ENCODE peak calls at places on chromosomes 16 and 17, in eight cellular contexts. V, S, M, X, P, D, Z and U are unnamed samples.

GRCh38 chr17:66733759-66734158 is 101.2 kb upstream of the CACNG5 start:
- DNase-seq in V (no peak), S (no peak), M (no peak), X (no peak), P (no peak), D (no peak), Z (no peak), U (no peak)

GRCh38 chr17:43983515-43984411 is 20.7 kb upstream of the NAGS start:
- DNase-seq in V (no peak), S (no peak), M (no peak), X (no peak), P (peak), D (no peak), Z (no peak), U (no peak)

GRCh38 chr17:8820311-8821010 is 21.3 kb upstream of the MFSD6L start:
- DNase-seq in V (peak), S (no peak), M (no peak), X (no peak), P (peak), D (no peak), Z (no peak), U (no peak)

GRCh38 chr16:6081320-6081976 is 983.9 kb upstream of the EEF2KMT start:
- DNase-seq in V (peak), S (no peak), M (no peak), X (peak), P (peak), D (peak), Z (no peak), U (no peak)

GRCh38 chr17:43790311-43790940 is 10.2 kb downstream of the CFAP97D1 start:
- DNase-seq in V (no peak), S (no peak), M (no peak), X (no peak), P (no peak), D (no peak), Z (no peak), U (no peak)

GRCh38 chr17:67208232-67208631 is 36.8 kb downstream of the HELZ start:
- DNase-seq in V (peak), S (no peak), M (no peak), X (no peak), P (no peak), D (no peak), Z (no peak), U (no peak)

GRCh38 chr17:60959696-60960095 is 282.0 kb downstream of the BCAS3 start:
- DNase-seq in V (no peak), S (no peak), M (no peak), X (no peak), P (no peak), D (no peak), Z (no peak), U (no peak)

GRCh38 chr17:78925234-78925633 is at the start of gene TIMP2:
- DNase-seq in V (peak), S (peak), M (peak), X (peak), P (peak), D (peak), Z (peak), U (peak)

GRCh38 chr17:63450551-63450950 is 4.4 kb upstream of the CYB561 start:
- DNase-seq in V (peak), S (no peak), M (no peak), X (no peak), P (no peak), D (no peak), Z (no peak), U (no peak)

GRCh38 chr17:77450742-77451270 is 310.0 kb downstream of the SEC14L1 start:
- DNase-seq in V (no peak), S (no peak), M (no peak), X (no peak), P (no peak), D (no peak), Z (no peak), U (no peak)

GRCh38 chr17:2337811-2338657 is 733 bp downstream of the SGSM2 start:
- DNase-seq in V (peak), S (no peak), M (no peak), X (peak), P (peak), D (peak), Z (peak), U (peak)

GRCh38 chr16:55052335-55053070 is 121.8 kb downstream of the IRX5 start:
- DNase-seq in V (no peak), S (no peak), M (no peak), X (no peak), P (no peak), D (no peak), Z (no peak), U (no peak)

GRCh38 chr17:45409659-45410076 is 23.0 kb downstream of the ARHGAP27 start:
- DNase-seq in V (no peak), S (no peak), M (no peak), X (no peak), P (no peak), D (no peak), Z (no peak), U (no peak)

GRCh38 chr17:32355649-32356377 is 5.9 kb downstream of the ZNF207 start:
- DNase-seq in V (peak), S (no peak), M (no peak), X (no peak), P (no peak), D (no peak), Z (no peak), U (no peak)

GRCh38 chr17:57050303-57050702 is 34.7 kb upstream of the AKAP1 start:
- DNase-seq in V (no peak), S (no peak), M (no peak), X (no peak), P (no peak), D (no peak), Z (no peak), U (no peak)

GRCh38 chr16:28821874-28822519 is 802 bp upstream of the ATXN2L start:
- DNase-seq in V (no peak), S (no peak), M (no peak), X (no peak), P (no peak), D (peak), Z (no peak), U (peak)

GRCh38 chr17:77356109-77356689 is 215.4 kb downstream of the SEC14L1 start:
- DNase-seq in V (no peak), S (no peak), M (peak), X (no peak), P (peak), D (no peak), Z (no peak), U (peak)

GRCh38 chr17:56987283-56987834 is 9.4 kb downstream of the SCPEP1 start:
- DNase-seq in V (no peak), S (no peak), M (no peak), X (no peak), P (no peak), D (no peak), Z (no peak), U (no peak)

GRCh38 chr16:62391940-62392339 is 355.7 kb upstream of the CDH8 start:
- DNase-seq in V (no peak), S (no peak), M (no peak), X (no peak), P (no peak), D (no peak), Z (no peak), U (no peak)

GRCh38 chr16:88969361-88969831 is 7.6 kb downstream of the CBFA2T3 start:
- DNase-seq in V (no peak), S (no peak), M (no peak), X (no peak), P (no peak), D (no peak), Z (no peak), U (peak)

GRCh38 chr16:66618588-66618987 is 14.1 kb downstream of the CMTM3 start:
- DNase-seq in V (peak), S (peak), M (no peak), X (peak), P (no peak), D (no peak), Z (no peak), U (no peak)

GRCh38 chr17:73822371-73822770 is 178.1 kb upstream of the SDK2 start:
- DNase-seq in V (no peak), S (no peak), M (no peak), X (no peak), P (no peak), D (no peak), Z (no peak), U (no peak)

GRCh38 chr17:2921443-2921842 is 125.2 kb downstream of the RAP1GAP2 start:
- DNase-seq in V (no peak), S (no peak), M (no peak), X (no peak), P (no peak), D (no peak), Z (no peak), U (no peak)

GRCh38 chr17:50805486-50805885 is 29.9 kb upstream of the WFIKKN2 start:
- DNase-seq in V (no peak), S (no peak), M (no peak), X (no peak), P (no peak), D (no peak), Z (no peak), U (no peak)

GRCh38 chr17:71496552-71496951 is 624.3 kb upstream of the SOX9 start:
- DNase-seq in V (peak), S (no peak), M (no peak), X (no peak), P (no peak), D (no peak), Z (no peak), U (no peak)

GRCh38 chr16:88320947-88321634 is 61.7 kb upstream of the ZNF469 start:
- DNase-seq in V (no peak), S (no peak), M (no peak), X (no peak), P (no peak), D (peak), Z (no peak), U (no peak)

GRCh38 chr17:81519284-81520020 is 6.9 kb upstream of the ACTG1 start:
- DNase-seq in V (no peak), S (no peak), M (no peak), X (no peak), P (peak), D (no peak), Z (peak), U (peak)
- TF ChIP-seq CTCF in V (peak), S (peak), M (peak), X (peak), P (peak), D (no peak), Z (peak), U (peak)

GRCh38 chr16:1763521-1764511 is 7.5 kb downstream of the NME3 start:
- DNase-seq in V (peak), S (no peak), M (no peak), X (peak), P (no peak), D (no peak), Z (no peak), U (no peak)
- TF ChIP-seq CTCF in V (peak), S (peak), M (peak), X (peak), P (peak), D (no peak), Z (no peak), U (no peak)

GRCh38 chr16:27224271-27224737 is 21.0 kb downstream of the KDM8 start:
- DNase-seq in V (no peak), S (no peak), M (no peak), X (no peak), P (no peak), D (no peak), Z (no peak), U (no peak)

GRCh38 chr16:27221576-27222498 is 18.5 kb downstream of the KDM8 start:
- DNase-seq in V (peak), S (peak), M (no peak), X (no peak), P (no peak), D (no peak), Z (no peak), U (no peak)

GRCh38 chr16:27222499-27223225 is 19.3 kb downstream of the KDM8 start:
- DNase-seq in V (peak), S (peak), M (no peak), X (peak), P (no peak), D (no peak), Z (no peak), U (no peak)

GRCh38 chr16:27223701-27224100 is 20.4 kb downstream of the KDM8 start:
- DNase-seq in V (no peak), S (no peak), M (no peak), X (no peak), P (no peak), D (no peak), Z (no peak), U (no peak)

GRCh38 chr16:27223226-27223610 is 19.9 kb downstream of the KDM8 start:
- DNase-seq in V (no peak), S (no peak), M (no peak), X (no peak), P (no peak), D (no peak), Z (no peak), U (no peak)
- TF ChIP-seq CTCF in V (no peak), S (peak), M (no peak), X (no peak), P (no peak), D (no peak), Z (no peak), U (no peak)

GRCh38 chr16:24346734-24347133 is 90.6 kb downstream of the CACNG3 start:
- DNase-seq in V (no peak), S (no peak), M (no peak), X (no peak), P (no peak), D (no peak), Z (no peak), U (no peak)
- TF ChIP-seq CTCF in V (no peak), S (no peak), M (no peak), X (no peak), P (no peak), D (no peak), Z (no peak), U (no peak)

GRCh38 chr17:42459256-42459982 is 741 bp downstream of the ATP6V0A1 start:
- DNase-seq in V (peak), S (no peak), M (peak), X (peak), P (peak), D (peak), Z (peak), U (peak)
- TF ChIP-seq CTCF in V (peak), S (peak), M (peak), X (peak), P (peak), D (peak), Z (peak), U (no peak)

GRCh38 chr16:74465281-74465680 is 44.0 kb upstream of the CLEC18B start:
- DNase-seq in V (no peak), S (no peak), M (no peak), X (no peak), P (no peak), D (no peak), Z (no peak), U (no peak)

GRCh38 chr16:74468807-74469511 is 47.7 kb upstream of the CLEC18B start:
- DNase-seq in V (no peak), S (no peak), M (no peak), X (no peak), P (peak), D (no peak), Z (no peak), U (no peak)

GRCh38 chr16:74463888-74464287 is 42.6 kb upstream of the CLEC18B start:
- DNase-seq in V (no peak), S (no peak), M (no peak), X (no peak), P (peak), D (no peak), Z (no peak), U (peak)

GRCh38 chr16:74465851-74466685 is 44.8 kb upstream of the CLEC18B start:
- DNase-seq in V (no peak), S (no peak), M (no peak), X (no peak), P (no peak), D (no peak), Z (no peak), U (no peak)

GRCh38 chr16:74466872-74467271 is 45.6 kb upstream of the CLEC18B start:
- DNase-seq in V (no peak), S (no peak), M (no peak), X (no peak), P (no peak), D (no peak), Z (no peak), U (peak)
- TF ChIP-seq CTCF in V (no peak), S (no peak), M (no peak), X (no peak), P (no peak), D (no peak), Z (no peak), U (no peak)

DNA sequence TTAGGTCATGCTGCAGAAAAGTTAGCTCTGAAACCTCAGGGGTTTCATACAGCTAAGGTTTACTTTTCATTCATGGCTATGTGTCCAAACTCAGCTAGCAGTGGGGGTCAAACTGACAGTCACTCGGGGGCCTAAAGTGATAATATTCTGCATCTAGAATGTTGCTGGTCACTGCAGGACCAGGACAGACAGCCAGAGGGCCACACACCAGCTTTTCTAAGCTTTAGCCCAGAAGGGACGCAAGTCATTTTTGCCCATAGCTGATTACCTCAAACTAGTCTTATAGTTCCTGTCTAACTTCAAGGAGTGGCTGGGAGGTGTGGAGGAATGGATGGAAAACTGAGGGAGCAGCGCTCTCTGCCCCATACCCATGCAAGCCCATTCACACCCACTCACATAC is 163.0 kb upstream of the NLRP1 start:
- DNase-seq in V (no peak), S (no peak), M (no peak), X (no peak), P (no peak), D (no peak), Z (no peak), U (no peak)
- TF ChIP-seq CTCF in V (no peak), S (peak), M (no peak), X (peak), P (no peak), D (no peak), Z (no peak), U (no peak)

GRCh38 chr17:65013613-65014391 is 42.7 kb downstream of the GNA13 start:
- DNase-seq in V (peak), S (peak), M (no peak), X (peak), P (no peak), D (peak), Z (no peak), U (peak)

GRCh38 chr17:65020284-65020683 is 36.3 kb downstream of the GNA13 start:
- DNase-seq in V (peak), S (peak), M (no peak), X (peak), P (no peak), D (peak), Z (no peak), U (no peak)

GRCh38 chr17:65015855-65016254 is 40.7 kb downstream of the GNA13 start:
- DNase-seq in V (no peak), S (no peak), M (no peak), X (no peak), P (no peak), D (no peak), Z (no peak), U (no peak)

GRCh38 chr17:65018612-65019290 is 37.8 kb downstream of the GNA13 start:
- DNase-seq in V (peak), S (no peak), M (no peak), X (no peak), P (no peak), D (no peak), Z (no peak), U (no peak)

DNA sequence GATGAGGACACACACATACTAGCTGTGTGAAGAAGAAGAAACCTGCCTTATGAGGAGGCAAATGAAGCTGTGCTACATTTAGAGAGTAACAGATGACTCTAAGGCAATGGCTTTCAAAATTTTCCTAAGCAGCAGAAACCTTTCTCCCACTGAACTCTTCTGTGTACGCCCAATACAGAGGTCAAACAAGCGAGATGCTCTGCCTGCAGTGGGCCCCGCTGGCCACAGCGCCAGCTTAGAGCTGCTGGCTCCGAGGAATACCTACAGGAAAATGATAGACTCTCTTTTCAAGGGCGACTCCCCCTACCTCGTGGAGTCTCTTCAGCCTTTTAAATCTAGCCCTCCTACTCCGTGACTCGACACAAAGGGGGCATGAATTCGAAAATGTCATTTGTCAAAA is 39.2 kb downstream of the GNA13 start:
- DNase-seq in V (peak), S (no peak), M (no peak), X (peak), P (no peak), D (no peak), Z (no peak), U (no peak)
- TF ChIP-seq CTCF in V (no peak), S (no peak), M (no peak), X (no peak), P (no peak), D (no peak), Z (no peak), U (no peak)